ENCODE peak calls at places on chromosomes 2 and 18, in five cellular contexts. F is A172; O is IMR-90; U is activated CD4-positive, alpha-beta T cell treated with anti-CD3 and anti-CD28 coated beads, Interleukin-2, amount 50 U/mL, for 48 hours; V is activated naive CD8-positive, alpha-beta T cell treated with anti-CD3 and anti-CD28 coated beads for 36 hours. J is an unnamed sample.

GRCh38 chr18:13381331-13381730 is 162.8 kb downstream of the LDLRAD4 start:
- DNase-seq in O (no peak), V (no peak), F (no peak), U (no peak), J (no peak)

GRCh38 chr18:24790347-24790746 is 329.9 kb downstream of the HRH4 start:
- DNase-seq in V (no peak), U (no peak), O (no peak), F (no peak), J (no peak)

GRCh38 chr2:236790991-236791390 is 221.4 kb downstream of the ACKR3 start:
- DNase-seq in V (no peak), U (no peak), F (no peak), O (no peak), J (no peak)

GRCh38 chr18:58350526-58350925 is 278.4 kb downstream of the ALPK2 start:
- DNase-seq in V (no peak), O (peak), F (no peak), U (no peak), J (no peak)

GRCh38 chr2:54206596-54206995 is 49.4 kb downstream of the TSPYL6 start:
- DNase-seq in O (peak), F (peak), V (no peak), U (no peak), J (no peak)

GRCh38 chr2:16069933-16070647 is 129.7 kb downstream of the MYCN start:
- DNase-seq in O (no peak), F (no peak), U (no peak), V (no peak), J (no peak)

GRCh38 chr2:114786901-114787300 is 344.5 kb downstream of the DPP10 start:
- DNase-seq in F (no peak), U (no peak), O (no peak), V (no peak), J (no peak)

GRCh38 chr2:43329637-43330036 is 103.2 kb upstream of the ZFP36L2 start:
- DNase-seq in F (no peak), U (no peak), V (no peak), O (no peak), J (no peak)

GRCh38 chr2:180676520-180676919 is 303.9 kb upstream of the UBE2E3 start:
- DNase-seq in O (no peak), F (no peak), U (no peak), V (no peak), J (no peak)

GRCh38 chr2:192544371-192544955 is 349.7 kb upstream of the TMEFF2 start:
- DNase-seq in V (no peak), F (peak), O (no peak), U (no peak), J (no peak)

GRCh38 chr2:113228351-113228750 is 50.4 kb downstream of the PAX8 start:
- DNase-seq in F (no peak), V (no peak), O (no peak), U (no peak), J (no peak)

GRCh38 chr2:64462171-64462570 is 8.2 kb downstream of the LGALSL start:
- DNase-seq in U (no peak), O (no peak), F (no peak), V (no peak), J (no peak)

GRCh38 chr2:61658841-61659780 is 121.0 kb upstream of the XPO1 start:
- DNase-seq in F (peak), U (no peak), V (no peak), O (peak), J (no peak)

GRCh38 chr2:213034578-213034977 is 116.8 kb downstream of the IKZF2 start:
- DNase-seq in V (no peak), U (no peak), O (no peak), F (no peak), J (no peak)

GRCh38 chr2:127864877-127865276 is 6.9 kb upstream of the POLR2D start:
- DNase-seq in F (peak), O (no peak), U (no peak), V (no peak), J (no peak)

GRCh38 chr2:19540739-19541503 is 182.5 kb upstream of the OSR1 start:
- DNase-seq in V (no peak), F (peak), O (peak), U (no peak), J (no peak)

GRCh38 chr2:54073796-54074195 is 41.6 kb upstream of the ACYP2 start:
- DNase-seq in V (no peak), O (peak), F (peak), U (no peak), J (no peak)

GRCh38 chr18:24470022-24470618 is 9.7 kb downstream of the HRH4 start:
- DNase-seq in F (no peak), U (no peak), O (no peak), V (no peak), J (no peak)

GRCh38 chr2:154945977-154946376 is 247.5 kb downstream of the KCNJ3 start:
- DNase-seq in V (no peak), U (no peak), F (no peak), O (no peak), J (no peak)

GRCh38 chr2:10871978-10872377 is 39.8 kb upstream of the KCNF1 start:
- DNase-seq in O (no peak), V (no peak), F (no peak), U (no peak), J (no peak)

GRCh38 chr2:16684676-16685339 is 19.2 kb upstream of the CYRIA start:
- DNase-seq in O (no peak), U (no peak), V (no peak), F (no peak), J (no peak)

GRCh38 chr2:104944495-104944894 is 90.6 kb downstream of the POU3F3 start:
- DNase-seq in F (peak), V (no peak), O (no peak), U (no peak), J (no peak)

GRCh38 chr2:230951396-230951795 is 26.4 kb upstream of the GPR55 start:
- DNase-seq in O (no peak), V (no peak), F (no peak), U (no peak), J (no peak)

GRCh38 chr2:215579809-215580208 is 143.9 kb upstream of the FN1 start:
- DNase-seq in F (no peak), U (no peak), O (peak), V (no peak), J (no peak)

GRCh38 chr2:38192976-38193375 is 117.0 kb upstream of the CYP1B1 start:
- DNase-seq in U (no peak), V (no peak), F (no peak), O (no peak), J (no peak)

GRCh38 chr2:106115665-106116064 is 78.4 kb downstream of the UXS1 start:
- DNase-seq in V (no peak), O (no peak), U (no peak), F (no peak), J (no peak)

J was measured in T-helper 22 cell.